ENCODE peak calls at places on chromosomes 5 and 9, in six cellular contexts. X, D, Y, V, H and I are unnamed samples. For H3K9me3, the result is how much of the 10 kb centered on the place peaks cover.

GRCh38 chr5:137220523-137220927 is 278.6 kb downstream of the SPOCK1 start:
- DNase-seq in H (peak), V (peak), X (peak), Y (no peak), D (no peak), I (peak)

GRCh38 chr5:22998362-22998761 is 145.2 kb upstream of the CDH12 start:
- DNase-seq in H (no peak), Y (no peak), X (no peak), V (no peak), D (no peak), I (no peak)

GRCh38 chr9:97598461-97599288 is 34.5 kb downstream of the TSTD2 start:
- DNase-seq in X (peak), H (peak), Y (peak), D (peak), V (peak), I (peak)

GRCh38 chr9:105138306-105138801 is 106.1 kb upstream of the SLC44A1 start:
- DNase-seq in X (peak), Y (no peak), D (no peak), H (peak), V (no peak), I (peak)

GRCh38 chr9:128321879-128322341 is 337 bp downstream of the TRUB2 start:
- DNase-seq in X (no peak), H (no peak), Y (no peak), D (no peak), V (no peak), I (no peak)

GRCh38 chr9:92850898-92851297 is 26.9 kb downstream of the ZNF484 start:
- DNase-seq in X (no peak), H (no peak), Y (no peak), D (no peak), V (no peak), I (no peak)

GRCh38 chr5:115661156-115661555 is 35.3 kb upstream of the TMED7 start:
- DNase-seq in Y (no peak), H (no peak), X (no peak), V (no peak), D (no peak), I (no peak)

GRCh38 chr9:120944434-120945125 is 18.0 kb upstream of the TRAF1 start:
- DNase-seq in V (no peak), D (no peak), X (no peak), H (no peak), Y (no peak), I (no peak)

GRCh38 chr5:14615365-14615764 is 33.8 kb downstream of the OTULINL start:
- DNase-seq in D (no peak), H (no peak), V (no peak), Y (no peak), X (no peak), I (no peak)

GRCh38 chr9:134556531-134557068 is 85.0 kb upstream of the COL5A1 start:
- DNase-seq in V (peak), D (no peak), Y (no peak), X (peak), H (no peak), I (no peak)

GRCh38 chr9:98495530-98495929 is 213.2 kb downstream of the GABBR2 start:
- DNase-seq in H (no peak), D (no peak), X (no peak), Y (no peak), V (no peak), I (no peak)

GRCh38 chr5:179762079-179762780 is 29.6 kb downstream of the MAML1 start:
- DNase-seq in X (no peak), Y (no peak), V (no peak), D (no peak), H (no peak), I (no peak)

GRCh38 chr9:102770704-102771103 is 224.4 kb upstream of the CYLC2 start:
- DNase-seq in D (no peak), H (no peak), X (no peak), Y (no peak), V (no peak), I (no peak)

GRCh38 chr5:78648359-78649219 is at the start of gene LHFPL2:
- DNase-seq in X (peak), V (peak), D (peak), Y (peak), H (peak), I (peak)

GRCh38 chr9:107907715-107908114 is 418.1 kb upstream of the KLF4 start:
- DNase-seq in D (no peak), H (no peak), V (no peak), Y (no peak), X (no peak), I (no peak)

GRCh38 chr9:136886610-136887597 is 588 bp downstream of the TRAF2 start:
- DNase-seq in H (peak), V (peak), D (peak), Y (peak), X (peak), I (no peak)

GRCh38 chr5:177300236-177300880 is 3.2 kb downstream of the RAB24 start:
- DNase-seq in X (peak), H (peak), D (no peak), Y (no peak), V (peak), I (peak)

GRCh38 chr5:58122993-58123392 is 336.9 kb downstream of the PLK2 start:
- DNase-seq in X (no peak), Y (no peak), H (no peak), V (no peak), D (no peak), I (no peak)

GRCh38 chr5:72692273-72692672 is 124.2 kb upstream of the TNPO1 start:
- DNase-seq in D (no peak), V (peak), H (no peak), X (peak), Y (no peak), I (no peak)

GRCh38 chr5:134422791-134423365 is 11.2 kb upstream of the CDKN2AIPNL start:
- DNase-seq in X (no peak), D (no peak), V (no peak), Y (no peak), H (peak), I (no peak)

GRCh38 chr9:134585021-134585561 is 56.5 kb upstream of the COL5A1 start:
- DNase-seq in Y (no peak), D (peak), H (no peak), X (no peak), V (no peak), I (no peak)

GRCh38 chr5:17918373-17919104 is 284.3 kb downstream of the TAF11L14 start:
- DNase-seq in Y (no peak), D (peak), X (no peak), H (peak), V (no peak), I (peak)

GRCh38 chr9:116891438-116891837 is 204.3 kb downstream of the TRIM32 start:
- DNase-seq in X (peak), V (no peak), H (peak), Y (no peak), D (no peak), I (no peak)

GRCh38 chr5:108747111-108748009 is at the start of gene FER:
- DNase-seq in V (peak), H (peak), D (no peak), X (peak), Y (no peak), I (no peak)

GRCh38 chr5:178580556-178580955 is 9.6 kb downstream of the COL23A1 start:
- DNase-seq in H (no peak), X (no peak), Y (no peak), V (no peak), D (no peak), I (no peak)

GRCh38 chr5:95382843-95383242 is 8.3 kb upstream of the FAM81B start:
- DNase-seq in Y (no peak), D (no peak), X (no peak), H (no peak), V (no peak), I (no peak)

GRCh38 chr9:30349526-30350513 is 2034.6 kb upstream of the ACO1 start:
- DNase-seq in H (no peak), D (no peak), X (no peak), Y (no peak), V (no peak), I (no peak)

GRCh38 chr5:141650851-141651727 is at the start of gene FCHSD1:
- DNase-seq in X (peak), Y (peak), H (peak), D (peak), V (peak), I (peak)

GRCh38 chr9:102514541-102514940 is 480.6 kb upstream of the CYLC2 start:
- DNase-seq in V (no peak), D (no peak), X (no peak), H (no peak), Y (no peak), I (no peak)

GRCh38 chr5:96662725-96663513 is 743 bp downstream of the CAST start:
- DNase-seq in Y (peak), X (peak), V (peak), D (peak), H (peak), I (peak)

GRCh38 chr9:91599564-91599963 is 175.9 kb upstream of the NFIL3 start:
- DNase-seq in Y (no peak), D (no peak), V (no peak), H (no peak), X (no peak), I (no peak)

DNA sequence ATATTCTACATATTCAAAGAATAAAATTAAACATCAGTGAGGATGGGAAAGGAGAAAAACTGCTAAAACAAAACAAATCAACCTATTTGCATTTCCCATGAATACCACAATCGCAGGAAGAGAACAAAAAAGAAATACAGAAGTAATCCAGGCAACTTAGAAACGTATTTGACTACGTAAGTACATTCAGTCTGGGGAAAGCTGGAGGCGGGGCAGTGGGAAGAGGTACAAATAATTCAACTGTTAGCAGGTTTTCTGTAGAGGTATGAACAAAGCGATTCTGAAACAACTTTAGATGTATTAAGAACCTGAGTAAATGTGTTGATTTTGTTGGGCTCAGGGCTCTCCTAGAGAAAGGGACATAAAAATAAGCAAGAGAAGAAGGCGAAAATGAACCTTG is 7.6 kb downstream of the ZFP62 start:
- DNase-seq in D (no peak), V (no peak), H (no peak), X (no peak), Y (no peak), I (no peak)
- H3K9me3 ChIP-seq in D (under half), V (under half), H (under half), X (under half), Y (under half), I (under half)

DNA sequence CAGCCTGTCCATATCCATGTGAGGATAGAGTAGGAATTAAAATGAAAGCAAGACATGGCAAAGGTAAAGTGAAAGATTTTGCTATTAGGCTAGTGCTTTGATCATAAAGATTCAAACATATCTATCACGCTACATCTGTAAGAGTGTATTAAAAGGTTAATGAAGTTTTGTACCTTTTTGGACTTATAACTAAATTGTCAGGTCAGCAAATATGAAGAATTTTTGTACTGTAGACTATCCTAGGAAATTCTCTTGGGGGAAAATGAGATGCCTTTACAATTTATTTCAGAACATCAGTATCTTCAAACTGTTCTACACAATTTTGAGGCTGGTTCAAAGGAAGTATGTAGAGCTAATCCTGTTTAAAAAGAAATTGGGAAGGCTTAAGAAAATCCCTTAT is 639.3 kb upstream of the ARRDC3 start:
- DNase-seq in H (no peak), V (no peak), Y (no peak), D (no peak), X (no peak), I (no peak)
- H3K14ac ChIP-seq in H (no peak), V (no peak), Y (no peak), D (no peak), X (no peak), I (no peak)

GRCh38 chr5:150945501-150945900 is 40.7 kb upstream of the ZNF300 start:
- DNase-seq in Y (no peak), H (no peak), X (no peak), D (no peak), V (peak), I (no peak)
- H3K9me3 ChIP-seq in Y (under half), H (under half), X (half or more), D (half or more), V (under half), I (half or more)

DNA sequence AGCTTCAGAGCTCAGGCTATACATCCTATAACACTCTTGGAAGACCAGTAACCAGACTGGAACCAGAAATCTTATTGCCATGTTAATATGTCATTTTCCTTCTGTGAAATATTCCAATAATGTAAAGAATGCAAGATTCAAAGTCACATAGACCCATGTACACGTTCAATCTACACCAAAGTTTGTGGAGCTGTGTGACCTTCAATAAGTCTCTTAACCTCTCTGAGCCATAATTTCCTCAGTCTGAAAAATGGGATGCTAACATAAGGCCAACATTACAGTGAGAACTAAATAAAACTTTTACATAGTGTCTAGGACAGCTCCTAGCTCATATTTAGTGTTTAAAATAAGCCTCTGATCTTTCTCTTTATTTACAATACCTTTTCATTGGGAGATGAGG is 70.4 kb downstream of the ARRDC3 start:
- DNase-seq in X (no peak), H (no peak), V (no peak), Y (no peak), D (no peak), I (no peak)
- H3K14ac ChIP-seq in X (no peak), H (no peak), V (peak), Y (no peak), D (no peak), I (no peak)

GRCh38 chr5:27158171-27158570 is 119.8 kb upstream of the CDH9 start:
- DNase-seq in D (no peak), V (no peak), X (no peak), Y (no peak), H (no peak), I (no peak)
- H3K9me3 ChIP-seq in D (under half), V (under half), X (under half), Y (under half), H (under half), I (under half)

DNA sequence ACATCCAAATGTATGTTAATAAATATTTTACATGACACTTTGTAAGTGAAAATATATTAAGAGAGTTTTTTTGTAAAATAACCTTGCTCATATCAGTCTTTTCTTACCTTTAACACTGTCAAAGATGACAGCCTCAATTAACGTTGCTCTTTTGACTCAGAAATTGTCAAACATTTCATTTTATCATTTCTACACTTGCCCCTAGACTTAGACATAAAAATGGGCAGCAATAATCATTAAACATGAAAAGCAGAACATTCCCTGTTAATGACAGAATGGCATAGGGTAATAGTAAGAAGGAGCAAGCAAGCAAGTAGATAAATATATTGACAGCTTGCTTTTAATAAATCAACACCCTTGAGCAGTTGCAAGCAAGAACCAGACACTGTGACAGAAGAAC is 795.9 kb upstream of the CHD1 start:
- DNase-seq in V (no peak), D (no peak), H (no peak), X (no peak), Y (no peak), I (no peak)
- H3K14ac ChIP-seq in V (no peak), D (no peak), H (no peak), X (no peak), Y (no peak), I (no peak)